ENCODE peak calls at places on chromosome 4, in four cellular contexts. K is aorta, B is NCI-H748 treated with DMSO at 0.1 percent for 48 hours, F is GDM1. P is an unnamed sample.

GRCh38 chr4:86825511-86825910 is 23.7 kb downstream of the SLC10A6 start:
- DNase-seq in K (no peak), B (no peak), F (no peak), P (no peak)

GRCh38 chr4:1579834-1580686 is 104.1 kb downstream of the FAM53A start:
- DNase-seq in B (peak), F (peak), K (peak), P (peak)

GRCh38 chr4:150960818-150961217 is 54.3 kb downstream of the LRBA start:
- DNase-seq in B (no peak), F (peak), K (no peak), P (peak)

GRCh38 chr4:184598753-184599491 is 50.3 kb downstream of the CASP3 start:
- DNase-seq in F (no peak), B (no peak), K (no peak), P (no peak)

GRCh38 chr4:53601251-53601764 is 10.0 kb upstream of the LNX1 start:
- DNase-seq in K (no peak), F (no peak), B (peak), P (peak)

GRCh38 chr4:22485751-22486150 is 30.1 kb downstream of the ADGRA3 start:
- DNase-seq in F (no peak), B (no peak), K (no peak), P (no peak)

GRCh38 chr4:136562842-136563241 is 969.5 kb downstream of the PCDH18 start:
- DNase-seq in B (no peak), K (no peak), F (no peak), P (no peak)

GRCh38 chr4:120844528-120844921 is 78.0 kb downstream of the PRDM5 start:
- DNase-seq in K (no peak), B (no peak), F (no peak), P (no peak)

GRCh38 chr4:7256989-7257810 is 64.9 kb downstream of the SORCS2 start:
- DNase-seq in B (no peak), F (no peak), K (no peak), P (no peak)

GRCh38 chr4:159946983-159947645 is 844.2 kb downstream of the RAPGEF2 start:
- DNase-seq in B (peak), K (no peak), F (no peak), P (peak)